ENCODE peak calls at places on chromosomes 2 and 18, in five cellular contexts. L is GM13977; K is CD8-positive, alpha-beta T cell; V is neuronal stem cell; W is SW480. A is an unnamed sample.

GRCh38 chr2:36427790-36428243 is 72.2 kb downstream of the CRIM1 start:
- DNase-seq in L (no peak), K (no peak), V (no peak), W (no peak), A (no peak)

GRCh38 chr2:50922506-50922905 is 109.4 kb downstream of the NRXN1 start:
- DNase-seq in L (no peak), K (no peak), V (no peak), W (no peak), A (no peak)

GRCh38 chr2:3476386-3477033 is 42.8 kb downstream of the ADI1 start:
- DNase-seq in L (no peak), K (no peak), V (no peak), W (no peak), A (no peak)

GRCh38 chr2:37350034-37350433 is 5.6 kb downstream of the QPCT start:
- DNase-seq in L (no peak), K (no peak), V (no peak), W (peak), A (peak)

GRCh38 chr2:1816414-1816911 is 72.1 kb upstream of the PXDN start:
- DNase-seq in L (no peak), K (no peak), V (no peak), W (no peak), A (no peak)

GRCh38 chr2:156003780-156004179 is 328.7 kb downstream of the NR4A2 start:
- DNase-seq in L (no peak), K (no peak), V (no peak), W (no peak), A (no peak)

GRCh38 chr2:127913808-127914457 is 28.2 kb upstream of the AMMECR1L start:
- DNase-seq in L (no peak), K (no peak), V (no peak), W (peak), A (no peak)

GRCh38 chr2:44777542-44777941 is 164.0 kb upstream of the SIX3 start:
- DNase-seq in L (peak), K (no peak), V (no peak), W (peak), A (no peak)

GRCh38 chr2:73981081-73981968 is 3.4 kb upstream of the TET3 start:
- DNase-seq in L (peak), K (no peak), V (no peak), W (peak), A (no peak)

GRCh38 chr18:76246579-76246978 is 248.5 kb downstream of the ZNF516 start:
- DNase-seq in L (no peak), K (no peak), V (no peak), W (no peak), A (no peak)

GRCh38 chr2:66439291-66440010 is 4.5 kb downstream of the MEIS1 start:
- DNase-seq in L (no peak), K (no peak), V (no peak), W (no peak), A (no peak)

GRCh38 chr2:95330939-95331338 is 33.8 kb downstream of the KCNIP3 start:
- DNase-seq in L (no peak), K (no peak), V (no peak), W (no peak), A (no peak)

GRCh38 chr18:7147399-7147798 is 29.8 kb upstream of the LAMA1 start:
- DNase-seq in L (no peak), K (no peak), V (no peak), W (no peak), A (no peak)

A was measured in GM12878.